ENCODE peak calls at places on chromosomes 11 and 22, in eight cellular contexts. T is endodermal cell, O is MM.1S, V is neural progenitor cell, U is body of pancreas, Q is heart left ventricle, M is GM23248, R is right atrium auricular region. C is an unnamed sample.

GRCh38 chr11:124669193-124669592 is 4.3 kb downstream of the SIAE start:
- DNase-seq in Q (no peak), T (peak; percentile 71), O (peak; percentile 52), V (peak; percentile 57), M (peak; percentile 63), R (no peak), U (peak; percentile 55), C (no peak)

GRCh38 chr11:2535673-2536439 is 91.0 kb downstream of the KCNQ1 start:
- DNase-seq in O (no peak), M (no peak), T (peak; percentile 54), U (no peak), Q (peak; percentile 51), V (no peak), R (no peak), C (no peak)

GRCh38 chr11:19977941-19978340 is 182.3 kb downstream of the DBX1 start:
- DNase-seq in V (no peak), O (no peak), T (no peak), Q (no peak), R (no peak), U (no peak), M (no peak), C (no peak)

GRCh38 chr11:15153231-15153630 is 38.5 kb downstream of the INSC start:
- DNase-seq in T (no peak), Q (no peak), M (no peak), U (no peak), O (no peak), V (no peak), R (no peak), C (no peak)

GRCh38 chr11:69199583-69200295 is 44.0 kb downstream of the SMIM38 start:
- DNase-seq in V (no peak), M (no peak), R (no peak), Q (no peak), U (no peak), T (no peak), O (no peak), C (no peak)

GRCh38 chr11:20029193-20029592 is 131.1 kb downstream of the DBX1 start:
- DNase-seq in R (no peak), O (no peak), T (peak; percentile 49), Q (no peak), U (no peak), M (no peak), V (no peak), C (no peak)

GRCh38 chr22:34812631-34813030 is 253.3 kb upstream of the ISX start:
- DNase-seq in U (no peak), Q (no peak), R (no peak), T (no peak), O (no peak), M (no peak), V (no peak), C (no peak)

GRCh38 chr11:24642648-24643047 is 145.8 kb downstream of the LUZP2 start:
- DNase-seq in T (no peak), O (no peak), V (no peak), U (no peak), Q (no peak), M (no peak), R (no peak), C (no peak)

GRCh38 chr22:43488937-43489336 is 77.1 kb downstream of the MPPED1 start:
- DNase-seq in Q (no peak), O (no peak), V (no peak), R (no peak), M (no peak), T (no peak), U (no peak), C (no peak)

GRCh38 chr11:78336877-78337553 is 80.6 kb downstream of the GAB2 start:
- DNase-seq in O (no peak), V (no peak), R (no peak), U (no peak), Q (no peak), T (no peak), M (no peak), C (no peak)

GRCh38 chr22:36204641-36205032 is 3.0 kb upstream of the APOL4 start:
- DNase-seq in M (no peak), R (no peak), U (no peak), O (no peak), T (no peak), V (no peak), Q (no peak), C (no peak)

GRCh38 chr22:44084044-44084772 is 60.1 kb downstream of the PARVB start:
- DNase-seq in U (no peak), M (no peak), Q (no peak), O (no peak), V (no peak), T (no peak), R (no peak), C (no peak)

DNA sequence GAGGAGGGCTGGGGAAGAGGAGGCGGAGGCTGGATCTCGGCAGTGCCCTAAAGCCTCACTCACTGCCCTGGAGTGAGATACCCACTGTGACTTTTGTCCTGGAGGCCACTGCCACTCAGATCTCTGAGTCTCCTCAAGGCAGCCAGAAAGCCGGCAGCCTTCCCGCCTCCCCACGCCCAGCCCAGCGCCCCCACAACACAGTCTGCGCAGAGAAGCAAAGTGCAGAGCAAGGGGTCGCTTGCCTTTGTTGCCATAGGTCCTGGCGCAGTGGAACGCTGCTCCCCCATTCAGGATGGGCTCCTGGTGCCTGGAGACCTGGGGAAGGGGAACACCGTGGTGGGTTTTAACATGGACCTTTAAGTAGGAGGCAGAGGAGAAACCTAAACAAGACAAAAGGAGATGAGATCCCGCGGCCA is 17.6 kb downstream of the PATZ1 start:
- DNase-seq in U (no peak), O (no peak), V (no peak), M (no peak), R (no peak), T (no peak), Q (no peak), C (no peak)
- H3K27ac ChIP-seq in U (no peak overlapping the region), O (no peak overlapping the region), V (no peak overlapping the region), M (no peak overlapping the region), R (no peak overlapping the region), T (peak overlapping the region; percentile 38), Q (no peak overlapping the region), C (no peak overlapping the region)

GRCh38 chr11:61753672-61754071 is 1.2 kb downstream of the MYRF start:
- DNase-seq in O (no peak), T (no peak), V (no peak), R (no peak), U (no peak), M (no peak), Q (no peak), C (no peak)

GRCh38 chr11:61754534-61755482 is 2.4 kb downstream of the MYRF start:
- DNase-seq in Q (no peak), O (no peak), R (no peak), M (no peak), V (peak; percentile 51), T (peak; percentile 76), U (peak; percentile 45), C (no peak)

GRCh38 chr11:61757213-61757862 is 4.9 kb downstream of the MYRF start:
- DNase-seq in M (no peak), U (peak; percentile 64), T (no peak), V (no peak), O (no peak), R (no peak), Q (no peak), C (peak; percentile 56)

GRCh38 chr11:61756147-61756451 is 3.7 kb downstream of the MYRF start:
- DNase-seq in U (no peak), R (no peak), Q (no peak), M (no peak), O (no peak), T (no peak), V (no peak), C (no peak)

GRCh38 chr11:61756452-61757212 is 4.2 kb downstream of the MYRF start:
- DNase-seq in U (peak; percentile 95), Q (no peak), R (no peak), V (no peak), T (no peak), M (no peak), O (no peak), C (peak; percentile 36)
- H3K27ac ChIP-seq in U (peak overlapping the region; percentile 85), Q (no peak overlapping the region), R (no peak overlapping the region), V (no peak overlapping the region), T (no peak overlapping the region), M (no peak overlapping the region), O (no peak overlapping the region), C (peak overlapping the region; percentile 97)

GRCh38 chr11:46674463-46675287 is 25.7 kb downstream of the ARHGAP1 start:
- DNase-seq in O (no peak), V (peak; percentile 77), M (no peak), U (peak; percentile 28), T (peak; percentile 93), R (no peak), Q (peak; percentile 76), C (no peak)
- H3K27ac ChIP-seq in O (no peak overlapping the region), V (peak overlapping the region; percentile 42), M (peak overlapping the region; percentile 94), U (peak overlapping the region; percentile 79), T (peak overlapping the region; percentile 77), R (peak overlapping the region; percentile 86), Q (peak overlapping the region; percentile 70), C (peak overlapping the region; percentile 85)

DNA sequence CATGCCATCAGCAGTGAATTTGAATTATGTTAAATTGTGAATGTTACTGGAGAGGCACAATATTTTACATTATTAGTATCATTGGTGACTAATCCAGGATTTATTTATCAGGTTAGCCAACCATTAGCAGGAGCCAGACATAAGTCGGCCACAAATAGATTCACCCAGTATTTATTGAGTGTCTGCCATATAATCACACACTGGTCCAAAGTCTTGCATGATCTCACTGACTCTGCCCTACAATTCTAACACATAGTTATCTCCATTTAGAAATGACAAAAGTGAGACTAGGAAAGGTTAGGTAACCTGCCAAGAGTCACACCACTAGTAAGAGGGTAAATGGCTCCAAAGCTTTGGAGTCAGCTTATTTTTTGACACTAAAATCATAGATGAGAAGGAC is 179.6 kb downstream of the BLID start:
- DNase-seq in R (no peak), M (peak; percentile 75), O (no peak), Q (no peak), U (no peak), V (no peak), T (no peak), C (no peak)
- H3K27ac ChIP-seq in R (peak overlapping the region; percentile 65), M (peak overlapping the region; percentile 82), O (no peak overlapping the region), Q (no peak overlapping the region), U (no peak overlapping the region), V (no peak overlapping the region), T (no peak overlapping the region), C (no peak overlapping the region)

DNA sequence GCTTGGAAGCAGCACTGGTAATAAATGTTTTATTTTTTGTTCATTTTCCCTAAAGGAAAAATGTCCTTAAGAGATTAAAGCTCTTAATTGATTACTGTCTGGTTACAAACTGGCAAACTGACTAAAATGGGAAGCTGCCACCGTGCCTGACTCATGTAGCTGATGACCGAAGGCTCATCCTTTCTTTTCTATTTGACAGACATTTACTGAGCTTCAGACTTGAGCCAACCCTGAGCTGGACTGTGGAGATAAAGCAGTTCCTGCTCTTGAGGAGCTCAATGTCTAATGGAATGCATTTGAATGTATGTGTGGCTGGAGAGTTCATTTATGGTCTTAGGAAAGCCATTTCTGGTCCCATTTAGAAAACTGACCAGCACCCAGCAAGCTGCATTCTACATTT is 91.3 kb downstream of the RNF169 start:
- DNase-seq in Q (no peak), O (no peak), R (no peak), U (no peak), V (no peak), M (peak; percentile 10), T (no peak), C (no peak)
- H3K27ac ChIP-seq in Q (no peak overlapping the region), O (no peak overlapping the region), R (no peak overlapping the region), U (no peak overlapping the region), V (no peak overlapping the region), M (no peak overlapping the region), T (no peak overlapping the region), C (no peak overlapping the region)

GRCh38 chr22:31211504-31211861 is 615 bp upstream of the LIMK2 start:
- DNase-seq in V (no peak), M (no peak), Q (no peak), R (no peak), T (no peak), O (no peak), U (no peak), C (no peak)
- H3K27ac ChIP-seq in V (no peak overlapping the region), M (no peak overlapping the region), Q (peak overlapping the region; percentile 84), R (peak overlapping the region; percentile 77), T (no peak overlapping the region), O (peak overlapping the region; percentile 40), U (peak overlapping the region; percentile 42), C (peak overlapping the region; percentile 23)

GRCh38 chr11:86064236-86064803 is 4.6 kb downstream of the PICALM start:
- DNase-seq in R (no peak), U (no peak), T (no peak), V (no peak), O (no peak), M (peak; percentile 72), Q (no peak), C (no peak)
- H3K27ac ChIP-seq in R (peak overlapping the region; percentile 96), U (no peak overlapping the region), T (no peak overlapping the region), V (no peak overlapping the region), O (no peak overlapping the region), M (peak overlapping the region; percentile 100), Q (peak overlapping the region; percentile 99), C (peak overlapping the region; percentile 36)